ENCODE peak calls at places on chromosomes 5 and 9, in eight cellular contexts. One of them, this sample, is unnamed.

GRCh38 chr5:3386676-3387075 is 209.0 kb upstream of the IRX1 start:
- DNase-seq in T follicular helper cell: no peak
- DNase-seq in stimulated activated CD4-positive, alpha-beta T cell treated with anti-CD3 and anti-CD28 coated beads, Interleukin-1b, Interleukin-23, amount 100 ng/mL, for 1 hour: no peak
- DNase-seq in GM19239: no peak
- DNase-seq in NCI-H1048: no peak
- DNase-seq in hypothalamus: no peak
- DNase-seq in fibroblast of the conjunctiva: no peak
- DNase-seq in DMS 273 treated with DMSO at 0.1 percent for 48 hours: no peak
- DNase-seq in this sample: no peak

GRCh38 chr5:95670568-95670967 is 12.2 kb downstream of the SPATA9 start:
- DNase-seq in T follicular helper cell: no peak
- DNase-seq in GM19239: no peak
- DNase-seq in DMS 273 treated with DMSO at 0.1 percent for 48 hours: no peak
- DNase-seq in fibroblast of the conjunctiva: no peak
- DNase-seq in stimulated activated CD4-positive, alpha-beta T cell treated with anti-CD3 and anti-CD28 coated beads, Interleukin-1b, Interleukin-23, amount 100 ng/mL, for 1 hour: no peak
- DNase-seq in hypothalamus: no peak
- DNase-seq in NCI-H1048: no peak
- DNase-seq in this sample: no peak

GRCh38 chr5:53071738-53072137 is 37.8 kb downstream of the MOCS2 start:
- DNase-seq in fibroblast of the conjunctiva: peak
- DNase-seq in hypothalamus: no peak
- DNase-seq in stimulated activated CD4-positive, alpha-beta T cell treated with anti-CD3 and anti-CD28 coated beads, Interleukin-1b, Interleukin-23, amount 100 ng/mL, for 1 hour: no peak
- DNase-seq in NCI-H1048: no peak
- DNase-seq in T follicular helper cell: no peak
- DNase-seq in GM19239: no peak
- DNase-seq in DMS 273 treated with DMSO at 0.1 percent for 48 hours: no peak
- DNase-seq in this sample: no peak

GRCh38 chr9:129023036-129023907 is 4.9 kb downstream of the SH3GLB2 start:
- DNase-seq in hypothalamus: no peak
- DNase-seq in T follicular helper cell: no peak
- DNase-seq in stimulated activated CD4-positive, alpha-beta T cell treated with anti-CD3 and anti-CD28 coated beads, Interleukin-1b, Interleukin-23, amount 100 ng/mL, for 1 hour: no peak
- DNase-seq in DMS 273 treated with DMSO at 0.1 percent for 48 hours: peak
- DNase-seq in NCI-H1048: no peak
- DNase-seq in fibroblast of the conjunctiva: peak
- DNase-seq in GM19239: no peak
- DNase-seq in this sample: no peak

GRCh38 chr5:91269198-91269597 is 113.9 kb downstream of the ARRDC3 start:
- DNase-seq in stimulated activated CD4-positive, alpha-beta T cell treated with anti-CD3 and anti-CD28 coated beads, Interleukin-1b, Interleukin-23, amount 100 ng/mL, for 1 hour: no peak
- DNase-seq in GM19239: no peak
- DNase-seq in hypothalamus: no peak
- DNase-seq in T follicular helper cell: no peak
- DNase-seq in NCI-H1048: no peak
- DNase-seq in fibroblast of the conjunctiva: no peak
- DNase-seq in DMS 273 treated with DMSO at 0.1 percent for 48 hours: no peak
- DNase-seq in this sample: no peak

GRCh38 chr9:93080406-93080805 is 15.6 kb upstream of the CARD19 start:
- DNase-seq in T follicular helper cell: no peak
- DNase-seq in NCI-H1048: no peak
- DNase-seq in hypothalamus: no peak
- DNase-seq in stimulated activated CD4-positive, alpha-beta T cell treated with anti-CD3 and anti-CD28 coated beads, Interleukin-1b, Interleukin-23, amount 100 ng/mL, for 1 hour: no peak
- DNase-seq in GM19239: no peak
- DNase-seq in fibroblast of the conjunctiva: no peak
- DNase-seq in DMS 273 treated with DMSO at 0.1 percent for 48 hours: no peak
- DNase-seq in this sample: no peak

GRCh38 chr5:107997338-107997979 is 326.7 kb upstream of the EFNA5 start:
- DNase-seq in GM19239: no peak
- DNase-seq in fibroblast of the conjunctiva: no peak
- DNase-seq in hypothalamus: no peak
- DNase-seq in NCI-H1048: no peak
- DNase-seq in T follicular helper cell: no peak
- DNase-seq in DMS 273 treated with DMSO at 0.1 percent for 48 hours: no peak
- DNase-seq in stimulated activated CD4-positive, alpha-beta T cell treated with anti-CD3 and anti-CD28 coated beads, Interleukin-1b, Interleukin-23, amount 100 ng/mL, for 1 hour: no peak
- DNase-seq in this sample: no peak

GRCh38 chr5:141677415-141677814 is 4.6 kb downstream of the ARAP3 start:
- DNase-seq in stimulated activated CD4-positive, alpha-beta T cell treated with anti-CD3 and anti-CD28 coated beads, Interleukin-1b, Interleukin-23, amount 100 ng/mL, for 1 hour: no peak
- DNase-seq in GM19239: no peak
- DNase-seq in DMS 273 treated with DMSO at 0.1 percent for 48 hours: no peak
- DNase-seq in fibroblast of the conjunctiva: no peak
- DNase-seq in NCI-H1048: no peak
- DNase-seq in hypothalamus: no peak
- DNase-seq in T follicular helper cell: no peak
- DNase-seq in this sample: no peak

GRCh38 chr5:87705876-87706275 is 293.1 kb upstream of the CCNH start:
- DNase-seq in T follicular helper cell: no peak
- DNase-seq in GM19239: no peak
- DNase-seq in hypothalamus: no peak
- DNase-seq in DMS 273 treated with DMSO at 0.1 percent for 48 hours: no peak
- DNase-seq in fibroblast of the conjunctiva: no peak
- DNase-seq in NCI-H1048: no peak
- DNase-seq in stimulated activated CD4-positive, alpha-beta T cell treated with anti-CD3 and anti-CD28 coated beads, Interleukin-1b, Interleukin-23, amount 100 ng/mL, for 1 hour: no peak
- DNase-seq in this sample: no peak

GRCh38 chr5:74356009-74356695 is 284.4 kb downstream of the ENC1 start:
- DNase-seq in NCI-H1048: no peak
- DNase-seq in DMS 273 treated with DMSO at 0.1 percent for 48 hours: no peak
- DNase-seq in fibroblast of the conjunctiva: no peak
- DNase-seq in hypothalamus: no peak
- DNase-seq in stimulated activated CD4-positive, alpha-beta T cell treated with anti-CD3 and anti-CD28 coated beads, Interleukin-1b, Interleukin-23, amount 100 ng/mL, for 1 hour: no peak
- DNase-seq in T follicular helper cell: no peak
- DNase-seq in GM19239: no peak
- DNase-seq in this sample: no peak

GRCh38 chr5:152527358-152528048 is 122.4 kb upstream of the NMUR2 start:
- DNase-seq in hypothalamus: no peak
- DNase-seq in T follicular helper cell: no peak
- DNase-seq in GM19239: no peak
- DNase-seq in stimulated activated CD4-positive, alpha-beta T cell treated with anti-CD3 and anti-CD28 coated beads, Interleukin-1b, Interleukin-23, amount 100 ng/mL, for 1 hour: no peak
- DNase-seq in fibroblast of the conjunctiva: no peak
- DNase-seq in DMS 273 treated with DMSO at 0.1 percent for 48 hours: no peak
- DNase-seq in NCI-H1048: no peak
- DNase-seq in this sample: no peak

GRCh38 chr5:132420706-132421272 is 51.3 kb downstream of the SLC22A5 start:
- DNase-seq in stimulated activated CD4-positive, alpha-beta T cell treated with anti-CD3 and anti-CD28 coated beads, Interleukin-1b, Interleukin-23, amount 100 ng/mL, for 1 hour: no peak
- DNase-seq in DMS 273 treated with DMSO at 0.1 percent for 48 hours: no peak
- DNase-seq in NCI-H1048: no peak
- DNase-seq in hypothalamus: no peak
- DNase-seq in GM19239: no peak
- DNase-seq in fibroblast of the conjunctiva: no peak
- DNase-seq in T follicular helper cell: no peak
- DNase-seq in this sample: no peak

GRCh38 chr5:80796861-80797260 is 142.1 kb upstream of the DHFR start:
- DNase-seq in stimulated activated CD4-positive, alpha-beta T cell treated with anti-CD3 and anti-CD28 coated beads, Interleukin-1b, Interleukin-23, amount 100 ng/mL, for 1 hour: no peak
- DNase-seq in hypothalamus: no peak
- DNase-seq in GM19239: no peak
- DNase-seq in DMS 273 treated with DMSO at 0.1 percent for 48 hours: no peak
- DNase-seq in T follicular helper cell: no peak
- DNase-seq in fibroblast of the conjunctiva: no peak
- DNase-seq in NCI-H1048: no peak
- DNase-seq in this sample: no peak